ENCODE peak calls at places on chromosomes 6 and 20, in ten cellular contexts. One of them, this sample, is unnamed.

GRCh38 chr6:54244430-54244829 is 63.8 kb upstream of the TINAG start:
- DNase-seq in mesothelial cell of epicardium: no peak
- DNase-seq in non-pigmented ciliary epithelial cell: no peak
- DNase-seq in HAP-1: peak
- DNase-seq in mesendoderm: peak
- DNase-seq in HFFc6: peak
- DNase-seq in DMS79 treated with DMSO at 0.1 percent for 48 hours: no peak
- DNase-seq in stromal cell of bone marrow: peak
- DNase-seq in NCI-H1092 treated with DMSO at 0.1 percent for 48 hours: no peak
- DNase-seq in ovary: no peak
- DNase-seq in this sample: no peak

GRCh38 chr20:40156600-40157307 is 532.3 kb downstream of the MAFB start:
- DNase-seq in mesothelial cell of epicardium: no peak
- DNase-seq in non-pigmented ciliary epithelial cell: no peak
- DNase-seq in HAP-1: no peak
- DNase-seq in mesendoderm: no peak
- DNase-seq in HFFc6: no peak
- DNase-seq in DMS79 treated with DMSO at 0.1 percent for 48 hours: no peak
- DNase-seq in stromal cell of bone marrow: no peak
- DNase-seq in NCI-H1092 treated with DMSO at 0.1 percent for 48 hours: no peak
- DNase-seq in ovary: no peak
- DNase-seq in this sample: no peak

GRCh38 chr6:112485813-112486212 is 138.7 kb downstream of the RFPL4B start:
- DNase-seq in mesothelial cell of epicardium: no peak
- DNase-seq in non-pigmented ciliary epithelial cell: no peak
- DNase-seq in HAP-1: no peak
- DNase-seq in mesendoderm: no peak
- DNase-seq in HFFc6: no peak
- DNase-seq in DMS79 treated with DMSO at 0.1 percent for 48 hours: no peak
- DNase-seq in stromal cell of bone marrow: peak
- DNase-seq in NCI-H1092 treated with DMSO at 0.1 percent for 48 hours: no peak
- DNase-seq in ovary: no peak
- DNase-seq in this sample: no peak

GRCh38 chr20:31811796-31812728 is 7.1 kb upstream of the MYLK2 start:
- DNase-seq in mesothelial cell of epicardium: no peak
- DNase-seq in non-pigmented ciliary epithelial cell: peak
- DNase-seq in HAP-1: no peak
- DNase-seq in mesendoderm: no peak
- DNase-seq in HFFc6: peak
- DNase-seq in DMS79 treated with DMSO at 0.1 percent for 48 hours: no peak
- DNase-seq in stromal cell of bone marrow: no peak
- DNase-seq in NCI-H1092 treated with DMSO at 0.1 percent for 48 hours: no peak
- DNase-seq in ovary: no peak
- DNase-seq in this sample: no peak

GRCh38 chr6:90463359-90463758 is 123.5 kb downstream of the MAP3K7 start:
- DNase-seq in mesothelial cell of epicardium: no peak
- DNase-seq in non-pigmented ciliary epithelial cell: no peak
- DNase-seq in HAP-1: no peak
- DNase-seq in mesendoderm: no peak
- DNase-seq in HFFc6: no peak
- DNase-seq in DMS79 treated with DMSO at 0.1 percent for 48 hours: no peak
- DNase-seq in stromal cell of bone marrow: no peak
- DNase-seq in NCI-H1092 treated with DMSO at 0.1 percent for 48 hours: no peak
- DNase-seq in ovary: no peak
- DNase-seq in this sample: no peak

GRCh38 chr6:38720295-38720694 is 5.2 kb downstream of the DNAH8 start:
- DNase-seq in mesothelial cell of epicardium: no peak
- DNase-seq in non-pigmented ciliary epithelial cell: no peak
- DNase-seq in HAP-1: peak
- DNase-seq in mesendoderm: peak
- DNase-seq in HFFc6: no peak
- DNase-seq in DMS79 treated with DMSO at 0.1 percent for 48 hours: no peak
- DNase-seq in stromal cell of bone marrow: no peak
- DNase-seq in NCI-H1092 treated with DMSO at 0.1 percent for 48 hours: no peak
- DNase-seq in ovary: no peak
- DNase-seq in this sample: no peak

GRCh38 chr20:51480507-51481270 is 61.8 kb downstream of the NFATC2 start:
- DNase-seq in mesothelial cell of epicardium: no peak
- DNase-seq in non-pigmented ciliary epithelial cell: no peak
- DNase-seq in HAP-1: no peak
- DNase-seq in mesendoderm: no peak
- DNase-seq in HFFc6: no peak
- DNase-seq in DMS79 treated with DMSO at 0.1 percent for 48 hours: no peak
- DNase-seq in stromal cell of bone marrow: no peak
- DNase-seq in NCI-H1092 treated with DMSO at 0.1 percent for 48 hours: no peak
- DNase-seq in ovary: no peak
- DNase-seq in this sample: no peak

GRCh38 chr20:12847862-12848261 is 160.9 kb upstream of the SPTLC3 start:
- DNase-seq in mesothelial cell of epicardium: no peak
- DNase-seq in non-pigmented ciliary epithelial cell: no peak
- DNase-seq in HAP-1: no peak
- DNase-seq in mesendoderm: no peak
- DNase-seq in HFFc6: no peak
- DNase-seq in DMS79 treated with DMSO at 0.1 percent for 48 hours: no peak
- DNase-seq in stromal cell of bone marrow: no peak
- DNase-seq in NCI-H1092 treated with DMSO at 0.1 percent for 48 hours: no peak
- DNase-seq in ovary: no peak
- DNase-seq in this sample: no peak

GRCh38 chr6:30877419-30878262 is 6.7 kb upstream of the DDR1 start:
- DNase-seq in mesothelial cell of epicardium: peak
- DNase-seq in non-pigmented ciliary epithelial cell: peak
- DNase-seq in HAP-1: peak
- DNase-seq in mesendoderm: peak
- DNase-seq in HFFc6: peak
- DNase-seq in DMS79 treated with DMSO at 0.1 percent for 48 hours: peak
- DNase-seq in stromal cell of bone marrow: peak
- DNase-seq in NCI-H1092 treated with DMSO at 0.1 percent for 48 hours: peak
- DNase-seq in ovary: peak
- DNase-seq in this sample: peak

GRCh38 chr6:37171141-37171969 is 1.4 kb downstream of the PIM1 start:
- DNase-seq in mesothelial cell of epicardium: no peak
- DNase-seq in non-pigmented ciliary epithelial cell: no peak
- DNase-seq in HAP-1: peak
- DNase-seq in mesendoderm: peak
- DNase-seq in HFFc6: peak
- DNase-seq in DMS79 treated with DMSO at 0.1 percent for 48 hours: peak
- DNase-seq in stromal cell of bone marrow: peak
- DNase-seq in NCI-H1092 treated with DMSO at 0.1 percent for 48 hours: peak
- DNase-seq in ovary: peak
- DNase-seq in this sample: peak

GRCh38 chr6:167401525-167402194 is 76.8 kb downstream of the TTLL2 start:
- DNase-seq in mesothelial cell of epicardium: no peak
- DNase-seq in non-pigmented ciliary epithelial cell: no peak
- DNase-seq in HAP-1: no peak
- DNase-seq in mesendoderm: peak
- DNase-seq in HFFc6: no peak
- DNase-seq in DMS79 treated with DMSO at 0.1 percent for 48 hours: peak
- DNase-seq in stromal cell of bone marrow: no peak
- DNase-seq in NCI-H1092 treated with DMSO at 0.1 percent for 48 hours: peak
- DNase-seq in ovary: no peak
- DNase-seq in this sample: peak

GRCh38 chr6:145688493-145688905 is 46.8 kb downstream of the EPM2A start:
- DNase-seq in mesothelial cell of epicardium: no peak
- DNase-seq in non-pigmented ciliary epithelial cell: peak
- DNase-seq in HAP-1: no peak
- DNase-seq in mesendoderm: no peak
- DNase-seq in HFFc6: peak
- DNase-seq in DMS79 treated with DMSO at 0.1 percent for 48 hours: no peak
- DNase-seq in stromal cell of bone marrow: peak
- DNase-seq in NCI-H1092 treated with DMSO at 0.1 percent for 48 hours: no peak
- DNase-seq in ovary: no peak
- DNase-seq in this sample: no peak

GRCh38 chr6:135088232-135088760 is 33.7 kb upstream of the HBS1L start:
- DNase-seq in mesothelial cell of epicardium: no peak
- DNase-seq in non-pigmented ciliary epithelial cell: no peak
- DNase-seq in HAP-1: no peak
- DNase-seq in mesendoderm: no peak
- DNase-seq in HFFc6: no peak
- DNase-seq in DMS79 treated with DMSO at 0.1 percent for 48 hours: no peak
- DNase-seq in stromal cell of bone marrow: no peak
- DNase-seq in NCI-H1092 treated with DMSO at 0.1 percent for 48 hours: no peak
- DNase-seq in ovary: no peak
- DNase-seq in this sample: no peak

GRCh38 chr20:9942736-9943135 is 92.1 kb upstream of the ANKEF1 start:
- DNase-seq in mesothelial cell of epicardium: no peak
- DNase-seq in non-pigmented ciliary epithelial cell: no peak
- DNase-seq in HAP-1: no peak
- DNase-seq in mesendoderm: no peak
- DNase-seq in HFFc6: no peak
- DNase-seq in DMS79 treated with DMSO at 0.1 percent for 48 hours: no peak
- DNase-seq in stromal cell of bone marrow: no peak
- DNase-seq in NCI-H1092 treated with DMSO at 0.1 percent for 48 hours: no peak
- DNase-seq in ovary: no peak
- DNase-seq in this sample: no peak

GRCh38 chr20:13995841-13996240 is 525 bp downstream of the MACROD2 start:
- DNase-seq in mesothelial cell of epicardium: peak
- DNase-seq in non-pigmented ciliary epithelial cell: no peak
- DNase-seq in HAP-1: no peak
- DNase-seq in mesendoderm: peak
- DNase-seq in HFFc6: no peak
- DNase-seq in DMS79 treated with DMSO at 0.1 percent for 48 hours: no peak
- DNase-seq in stromal cell of bone marrow: no peak
- DNase-seq in NCI-H1092 treated with DMSO at 0.1 percent for 48 hours: peak
- DNase-seq in ovary: peak
- DNase-seq in this sample: peak

GRCh38 chr6:30615219-30615957 is 1.7 kb downstream of the PPP1R10 start:
- DNase-seq in mesothelial cell of epicardium: no peak
- DNase-seq in non-pigmented ciliary epithelial cell: peak
- DNase-seq in HAP-1: peak
- DNase-seq in mesendoderm: peak
- DNase-seq in HFFc6: peak
- DNase-seq in DMS79 treated with DMSO at 0.1 percent for 48 hours: peak
- DNase-seq in stromal cell of bone marrow: peak
- DNase-seq in NCI-H1092 treated with DMSO at 0.1 percent for 48 hours: peak
- DNase-seq in ovary: no peak
- DNase-seq in this sample: peak

GRCh38 chr6:37021356-37022129 is 16.1 kb downstream of the FGD2 start:
- DNase-seq in mesothelial cell of epicardium: no peak
- DNase-seq in non-pigmented ciliary epithelial cell: peak
- DNase-seq in HAP-1: no peak
- DNase-seq in mesendoderm: peak
- DNase-seq in HFFc6: peak
- DNase-seq in DMS79 treated with DMSO at 0.1 percent for 48 hours: no peak
- DNase-seq in stromal cell of bone marrow: no peak
- DNase-seq in NCI-H1092 treated with DMSO at 0.1 percent for 48 hours: no peak
- DNase-seq in ovary: no peak
- DNase-seq in this sample: no peak

This sample was measured in stomach.